ENCODE peak calls at places on chromosomes 16 and 17, in four cellular contexts. V is iPS-NIHi11; P is CD8-positive, alpha-beta memory T cell; H is GM23248. M is an unnamed sample.

GRCh38 chr16:66553223-66553622 is 847 bp downstream of the CKLF start:
- DNase-seq in V (no peak), P (no peak), H (peak), M (no peak)

GRCh38 chr17:1755252-1755992 is 6.4 kb upstream of the SERPINF1 start:
- DNase-seq in P (no peak), V (no peak), H (no peak), M (no peak)

GRCh38 chr16:56181401-56181800 is 9.9 kb upstream of the GNAO1 start:
- DNase-seq in P (no peak), V (no peak), H (no peak), M (no peak)

GRCh38 chr17:68344701-68345136 is 53.4 kb downstream of the ARSG start:
- DNase-seq in V (no peak), P (peak), H (no peak), M (no peak)

GRCh38 chr16:67613808-67614207 is 31.1 kb upstream of the CARMIL2 start:
- DNase-seq in H (no peak), V (peak), P (no peak), M (no peak)

GRCh38 chr17:81713556-81714411 is 1.7 kb downstream of the SLC25A10 start:
- DNase-seq in P (no peak), H (no peak), V (no peak), M (no peak)

GRCh38 chr17:46962374-46962790 is 16.7 kb downstream of the RPRML start:
- DNase-seq in V (no peak), H (peak), P (no peak), M (peak)

GRCh38 chr17:76014100-76014924 is 12.8 kb downstream of the EVPL start:
- DNase-seq in H (peak), V (peak), P (peak), M (peak)

GRCh38 chr17:36885761-36886365 is 51.4 kb upstream of the LHX1 start:
- DNase-seq in V (no peak), P (no peak), H (no peak), M (no peak)

GRCh38 chr16:50699345-50700159 is 6.1 kb downstream of the NOD2 start:
- DNase-seq in H (peak), V (no peak), P (no peak), M (no peak)